ENCODE peak calls at places on chromosomes 2 and 18, in seven cellular contexts. S, T, B, Z, H, Y and D are unnamed samples.
A peak's percentile ranks its signal among the peaks of the same experiment; 100 is the strongest.

GRCh38 chr2:29053223-29053622 is 21.1 kb downstream of the PCARE start:
- DNase-seq in S (no peak), T (no peak), B (peak; percentile 43), Z (no peak), H (no peak), Y (no peak), D (no peak)

GRCh38 chr2:15506231-15506819 is 54.8 kb downstream of the NBAS start:
- DNase-seq in S (no peak), T (no peak), B (no peak), Z (no peak), H (no peak), Y (no peak), D (no peak)

GRCh38 chr2:85189606-85190270 is 56.5 kb downstream of the TCF7L1 start:
- DNase-seq in S (no peak), T (no peak), B (no peak), Z (no peak), H (no peak), Y (peak; percentile 6), D (peak; percentile 71)

GRCh38 chr18:74709451-74709850 is 111.8 kb downstream of the ZNF407 start:
- DNase-seq in S (no peak), T (no peak), B (no peak), Z (no peak), H (no peak), Y (no peak), D (no peak)

GRCh38 chr2:152028182-152028862 is 70.5 kb downstream of the CACNB4 start:
- DNase-seq in S (no peak), T (no peak), B (no peak), Z (no peak), H (no peak), Y (no peak), D (no peak)

GRCh38 chr18:32550958-32551357 is 80.3 kb upstream of the GAREM1 start:
- DNase-seq in S (no peak), T (no peak), B (no peak), Z (no peak), H (no peak), Y (no peak), D (no peak)

GRCh38 chr2:76270356-76270755 is 559.6 kb upstream of the GCFC2 start:
- DNase-seq in S (no peak), T (no peak), B (peak; percentile 1), Z (no peak), H (no peak), Y (no peak), D (no peak)

GRCh38 chr18:6724331-6724730 is 5.2 kb upstream of the ARHGAP28 start:
- DNase-seq in S (no peak), T (no peak), B (no peak), Z (no peak), H (no peak), Y (no peak), D (no peak)

GRCh38 chr2:20606198-20606597 is 44.7 kb downstream of the HS1BP3 start:
- DNase-seq in S (no peak), T (no peak), B (no peak), Z (no peak), H (no peak), Y (no peak), D (peak; percentile 6)

GRCh38 chr18:37669991-37670534 is 104.5 kb upstream of the CELF4 start:
- DNase-seq in S (no peak), T (no peak), B (no peak), Z (no peak), H (no peak), Y (no peak), D (no peak)